ENCODE peak calls at places on chromosome 6, in five cellular contexts. T, V, W, U and C are unnamed samples.

GRCh38 chr6:87200469-87201174 is 45.3 kb downstream of the ZNF292 start:
- DNase-seq in U (no peak), W (no peak), V (no peak), T (no peak), C (no peak)

GRCh38 chr6:3592371-3592941 is 135.6 kb upstream of the SLC22A23 start:
- DNase-seq in W (no peak), T (peak; percentile 95), V (no peak), U (peak; percentile 52), C (peak; percentile 7)

GRCh38 chr6:141326426-141326825 is 806.3 kb upstream of the GJE1 start:
- DNase-seq in V (no peak), T (peak; percentile 94), W (no peak), U (peak; percentile 62), C (no peak)

GRCh38 chr6:38436726-38437465 is 202.8 kb downstream of the BTBD9 start:
- DNase-seq in V (peak; percentile 60), W (no peak), T (peak; percentile 20), U (no peak), C (no peak)

GRCh38 chr6:48318670-48319069 is 207.7 kb upstream of the PTCHD4 start:
- DNase-seq in U (no peak), T (no peak), W (no peak), V (no peak), C (no peak)

GRCh38 chr6:63543001-63543400 is 29.3 kb upstream of the LOC128125822 start:
- DNase-seq in T (no peak), U (no peak), V (no peak), W (no peak), C (no peak)

GRCh38 chr6:50128420-50129005 is 78.8 kb upstream of the DEFB112 start:
- DNase-seq in T (peak; percentile 1), V (peak; percentile 21), U (peak; percentile 5), W (no peak), C (peak; percentile 23)

GRCh38 chr6:139567095-139567494 is 192.6 kb upstream of the CITED2 start:
- DNase-seq in U (no peak), T (no peak), V (no peak), W (no peak), C (no peak)

GRCh38 chr6:166950443-166950821 is 5.9 kb downstream of the RNASET2 start:
- DNase-seq in W (no peak), V (no peak), U (no peak), T (no peak), C (no peak)

GRCh38 chr6:54060286-54060685 is 51.0 kb upstream of the MLIP start:
- DNase-seq in T (no peak), W (no peak), U (no peak), V (no peak), C (no peak)

GRCh38 chr6:12403201-12403826 is 113.2 kb downstream of the EDN1 start:
- DNase-seq in V (no peak), U (no peak), T (peak; percentile 33), W (no peak), C (no peak)

GRCh38 chr6:26187981-26188635 is 100.9 kb downstream of the HFE start:
- DNase-seq in W (no peak), T (peak; percentile 63), V (no peak), U (peak; percentile 76), C (peak; percentile 49)

GRCh38 chr6:82237013-82237412 is 10.5 kb downstream of the IBTK start:
- DNase-seq in U (no peak), V (peak; percentile 24), T (no peak), W (no peak), C (no peak)

GRCh38 chr6:17280552-17281090 is 540 bp upstream of the RBM24 start:
- DNase-seq in V (peak; percentile 66), W (no peak), U (no peak), T (peak; percentile 63), C (no peak)

GRCh38 chr6:34177181-34177591 is 31.3 kb upstream of the GRM4 start:
- DNase-seq in U (no peak), T (no peak), V (peak; percentile 53), W (no peak), C (peak; percentile 2)

GRCh38 chr6:112004397-112005341 is 49.2 kb upstream of the CCN6 start:
- DNase-seq in T (no peak), U (no peak), W (no peak), V (no peak), C (no peak)

GRCh38 chr6:160344281-160344680 is 3.9 kb upstream of the SLC22A3 start:
- DNase-seq in V (no peak), U (no peak), T (no peak), W (no peak), C (no peak)

GRCh38 chr6:33126101-33126714 is 50.4 kb downstream of the HLA-DPB1 start:
- DNase-seq in U (peak; percentile 50), T (peak; percentile 35), V (peak; percentile 51), W (no peak), C (peak; percentile 78)

GRCh38 chr6:165726915-165727314 is 63.9 kb upstream of the PDE10A start:
- DNase-seq in U (no peak), V (no peak), T (no peak), W (no peak), C (no peak)

GRCh38 chr6:163192591-163192990 is 221.9 kb upstream of the QKI start:
- DNase-seq in T (no peak), U (no peak), W (no peak), V (no peak), C (no peak)

GRCh38 chr6:31075528-31075927 is 36.8 kb downstream of the C6orf15 start:
- DNase-seq in U (no peak), V (no peak), W (no peak), T (no peak), C (no peak)

GRCh38 chr6:31074406-31074805 is 38.0 kb downstream of the C6orf15 start:
- DNase-seq in T (no peak), V (no peak), W (no peak), U (no peak), C (no peak)

GRCh38 chr6:31067881-31068737 is 44.3 kb downstream of the C6orf15 start:
- DNase-seq in T (no peak), V (no peak), W (no peak), U (no peak), C (no peak)

GRCh38 chr6:31068738-31069340 is 43.5 kb downstream of the C6orf15 start:
- DNase-seq in V (peak; percentile 86), T (peak; percentile 80), W (no peak), U (peak; percentile 73), C (peak; percentile 87)

DNA sequence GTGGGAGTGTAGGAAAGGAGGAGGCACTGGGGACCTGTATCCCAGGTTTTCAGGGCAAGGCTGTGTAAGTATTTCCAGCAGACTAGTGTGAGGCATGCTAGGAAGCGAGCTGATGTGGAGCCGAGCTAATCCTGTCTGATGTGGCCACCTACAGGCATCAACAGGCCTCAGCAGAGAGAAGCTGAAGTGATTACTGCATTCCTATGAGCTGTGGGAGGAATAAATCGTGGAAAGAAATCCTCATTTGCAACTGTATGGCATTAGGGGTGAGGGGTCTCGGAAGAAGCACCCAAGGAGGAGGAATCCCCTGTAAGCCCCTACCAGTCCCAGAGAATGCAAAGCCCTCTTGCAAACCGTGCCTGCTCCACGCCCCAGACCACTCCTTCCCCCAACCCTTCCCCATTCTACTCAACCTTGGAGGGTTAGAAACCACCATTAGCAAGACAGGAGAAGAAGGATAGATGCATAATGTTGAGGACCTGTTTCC is 41.6 kb downstream of the C6orf15 start:
- DNase-seq in V (no peak), U (peak; percentile 52), W (no peak), T (peak; percentile 75), C (no peak)
- TF ChIP-seq REST in V (no peak), U (no peak), W (no peak), T (no peak), C (no peak)

GRCh38 chr6:132933085-132933484 is 118.7 kb downstream of the RPS12 start:
- DNase-seq in U (no peak), V (no peak), T (no peak), W (no peak), C (no peak)

GRCh38 chr6:132931937-132932336 is 117.6 kb downstream of the RPS12 start:
- DNase-seq in U (no peak), W (no peak), T (no peak), V (no peak), C (no peak)

GRCh38 chr6:132934496-132934895 is 120.1 kb downstream of the RPS12 start:
- DNase-seq in V (no peak), U (no peak), W (no peak), T (no peak), C (no peak)

GRCh38 chr6:132931313-132931712 is 116.9 kb downstream of the RPS12 start:
- DNase-seq in U (no peak), V (no peak), W (no peak), T (no peak), C (no peak)

GRCh38 chr6:132932566-132932965 is 118.2 kb downstream of the RPS12 start:
- DNase-seq in T (no peak), U (no peak), W (no peak), V (no peak), C (no peak)
- TF ChIP-seq RFX5 in T (no peak), U (no peak), W (no peak), V (no peak), C (no peak)

GRCh38 chr6:170234419-170234818 is 56.5 kb downstream of the DLL1 start:
- DNase-seq in T (no peak), W (no peak), U (no peak), V (no peak), C (no peak)
- TF ChIP-seq REST in T (no peak), W (no peak), U (no peak), V (no peak), C (no peak)

DNA sequence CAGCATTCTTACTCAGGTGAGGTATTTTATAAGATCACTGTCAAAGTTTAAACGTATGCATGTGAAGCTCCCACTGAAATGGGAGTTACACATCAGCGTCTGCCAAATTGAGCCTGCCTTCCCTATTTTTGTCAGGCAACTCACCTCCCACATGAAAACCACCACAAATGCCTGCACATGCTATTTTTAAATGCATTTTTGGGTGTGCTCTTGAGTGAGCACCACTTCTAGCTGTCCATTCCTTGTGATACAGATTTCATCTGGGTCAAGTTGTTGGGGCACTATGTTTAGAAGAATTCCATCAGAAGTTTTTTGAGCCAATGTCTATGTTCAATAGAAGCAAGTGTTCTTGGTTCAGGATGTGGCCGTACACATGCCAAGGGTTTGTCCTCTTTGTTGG is 71.7 kb upstream of the RIPPLY2 start:
- DNase-seq in W (no peak), U (no peak), T (no peak), V (no peak), C (no peak)
- TF ChIP-seq RFX5 in W (no peak), U (no peak), T (no peak), V (no peak), C (no peak)

GRCh38 chr6:100101656-100102055 is 107.6 kb upstream of the MCHR2 start:
- DNase-seq in W (no peak), U (no peak), V (no peak), T (no peak), C (no peak)
- TF ChIP-seq REST in W (no peak), U (no peak), V (no peak), T (no peak), C (no peak)

DNA sequence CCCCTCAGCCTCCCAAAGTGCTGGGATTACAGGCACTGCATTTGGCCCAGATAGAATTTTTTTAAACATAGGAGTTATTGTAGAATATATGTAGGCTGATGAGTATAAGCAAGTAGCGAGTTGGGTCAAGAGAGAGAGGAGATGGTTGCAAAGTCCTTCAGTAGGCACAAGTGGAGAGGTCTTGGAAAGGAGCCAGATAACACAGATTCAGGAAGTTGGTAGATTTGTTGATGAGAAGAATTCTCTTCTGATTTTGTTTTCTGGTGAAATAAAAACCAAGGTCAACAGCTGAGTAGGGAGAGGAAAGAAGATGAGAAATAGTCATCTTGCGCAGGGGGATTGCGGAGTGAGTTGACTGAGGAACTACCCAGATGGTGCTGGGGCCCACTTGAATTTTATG is 17.5 kb upstream of the CD83 start:
- DNase-seq in U (no peak), W (no peak), V (no peak), T (no peak), C (no peak)
- TF ChIP-seq RFX5 in U (no peak), W (no peak), V (no peak), T (no peak), C (no peak)